ENCODE peak calls at places on chromosomes 5 and 9, in seven cellular contexts. N, C, L, U, Z, F and J are unnamed samples.

GRCh38 chr9:129509508-129509907 is 111.4 kb downstream of the C9orf50 start:
- DNase-seq in U (no peak), N (peak; percentile 97), C (peak; percentile 75), F (no peak), L (no peak), Z (no peak), J (peak; percentile 92)

GRCh38 chr9:121551985-121552753 is 52.5 kb upstream of the GGTA1 start:
- DNase-seq in U (no peak), Z (no peak), N (no peak), F (no peak), L (no peak), C (no peak), J (peak; percentile 79)

GRCh38 chr5:32233696-32234447 is 59.8 kb upstream of the GOLPH3 start:
- DNase-seq in L (no peak), C (peak; percentile 76), U (no peak), F (no peak), N (peak; percentile 89), Z (no peak), J (peak; percentile 82)

GRCh38 chr9:129322641-129323375 is 144.7 kb upstream of the IER5L start:
- DNase-seq in L (peak; percentile 21), U (no peak), F (peak; percentile 30), Z (no peak), C (no peak), N (no peak), J (no peak)

GRCh38 chr5:63175850-63176249 is 597.2 kb downstream of the LRRC70 start:
- DNase-seq in L (no peak), C (no peak), N (no peak), U (no peak), F (no peak), Z (no peak), J (no peak)

GRCh38 chr9:65432722-65433323 is 147.8 kb upstream of the FOXD4L5 start:
- DNase-seq in F (no peak), C (no peak), L (no peak), N (no peak), U (no peak), Z (no peak), J (no peak)

GRCh38 chr5:35664584-35664983 is 46.9 kb downstream of the SPEF2 start:
- DNase-seq in F (no peak), U (no peak), C (no peak), Z (no peak), L (no peak), N (no peak), J (no peak)

GRCh38 chr9:17005085-17005484 is 129.8 kb upstream of the CNTLN start:
- DNase-seq in U (no peak), L (peak; percentile 55), F (peak; percentile 74), Z (no peak), N (peak; percentile 47), C (peak; percentile 86), J (peak; percentile 90)

GRCh38 chr9:18785604-18786003 is 247.4 kb downstream of the SAXO1 start:
- DNase-seq in F (no peak), N (no peak), C (no peak), L (no peak), U (no peak), Z (no peak), J (no peak)

GRCh38 chr5:76500633-76501393 is 97.7 kb downstream of the IQGAP2 start:
- DNase-seq in L (no peak), N (peak; percentile 51), C (peak; percentile 10), Z (no peak), F (no peak), U (no peak), J (no peak)

GRCh38 chr5:147483961-147484707 is 25.7 kb downstream of the DPYSL3 start:
- DNase-seq in N (peak; percentile 99), C (peak; percentile 98), L (no peak), Z (no peak), F (no peak), U (peak; percentile 73), J (peak; percentile 66)

GRCh38 chr5:14595877-14596276 is 14.3 kb downstream of the OTULINL start:
- DNase-seq in F (no peak), Z (no peak), N (no peak), U (no peak), C (no peak), L (no peak), J (no peak)

GRCh38 chr9:123684393-123685149 is 245.4 kb downstream of the DENND1A start:
- DNase-seq in U (no peak), C (no peak), N (peak; percentile 43), F (no peak), Z (no peak), L (no peak), J (no peak)

GRCh38 chr5:150632305-150633160 is 7.9 kb upstream of the SYNPO start:
- DNase-seq in U (no peak), Z (no peak), F (no peak), C (peak; percentile 57), N (peak; percentile 66), L (no peak), J (peak; percentile 73)

GRCh38 chr9:20884985-20885593 is 146.4 kb downstream of the HACD4 start:
- DNase-seq in F (peak; percentile 80), N (peak; percentile 42), Z (peak; percentile 23), C (peak; percentile 74), U (peak; percentile 17), L (peak; percentile 44), J (peak; percentile 10)

GRCh38 chr5:126519637-126520592 is 75.1 kb downstream of the ALDH7A1 start:
- DNase-seq in U (peak; percentile 28), Z (no peak), N (no peak), F (no peak), C (peak; percentile 56), L (no peak), J (peak; percentile 36)

GRCh38 chr9:17653947-17654346 is 75.1 kb downstream of the SH3GL2 start:
- DNase-seq in N (no peak), U (no peak), F (no peak), Z (no peak), L (no peak), C (no peak), J (no peak)

GRCh38 chr9:76181020-76181641 is 213.1 kb downstream of the RFK start:
- DNase-seq in C (peak; percentile 66), L (no peak), Z (no peak), U (no peak), N (peak; percentile 94), F (peak; percentile 58), J (no peak)

GRCh38 chr9:107739601-107740082 is 250.1 kb upstream of the KLF4 start:
- DNase-seq in Z (no peak), L (no peak), F (no peak), U (no peak), C (peak; percentile 86), N (peak; percentile 70), J (peak; percentile 47)

GRCh38 chr5:8945972-8946371 is 599.9 kb downstream of the SEMA5A start:
- DNase-seq in F (no peak), C (no peak), Z (no peak), U (no peak), L (no peak), N (no peak), J (no peak)
- H3K9me3 ChIP-seq in F (peaks cover 5% of the 10 kb centered on the region), C (no peaks in the 10 kb centered on the region), Z (no peaks in the 10 kb centered on the region), U (no peaks in the 10 kb centered on the region), L (no peaks in the 10 kb centered on the region), N (no peaks in the 10 kb centered on the region), J (no peaks in the 10 kb centered on the region)

GRCh38 chr5:58378613-58379385 is 81.1 kb downstream of the PLK2 start:
- DNase-seq in U (no peak), C (no peak), Z (no peak), N (peak; percentile 5), F (no peak), L (no peak), J (peak; percentile 77)

GRCh38 chr5:58380655-58381054 is 79.2 kb downstream of the PLK2 start:
- DNase-seq in U (no peak), L (no peak), Z (no peak), C (no peak), F (no peak), N (no peak), J (no peak)

GRCh38 chr5:58383459-58383858 is 76.4 kb downstream of the PLK2 start:
- DNase-seq in U (no peak), L (no peak), N (no peak), C (no peak), F (no peak), Z (no peak), J (no peak)

GRCh38 chr5:58381566-58381965 is 78.3 kb downstream of the PLK2 start:
- DNase-seq in N (no peak), F (no peak), L (no peak), U (no peak), Z (no peak), C (no peak), J (no peak)

GRCh38 chr5:58382131-58382534 is 77.8 kb downstream of the PLK2 start:
- DNase-seq in N (no peak), F (no peak), U (no peak), C (no peak), L (no peak), Z (no peak), J (no peak)
- H3K9me3 ChIP-seq in N (no peaks in the 10 kb centered on the region), F (peaks cover 49% of the 10 kb centered on the region), U (peaks cover 18% of the 10 kb centered on the region), C (no peaks in the 10 kb centered on the region), L (peaks cover 23% of the 10 kb centered on the region), Z (peaks cover 13% of the 10 kb centered on the region), J (peaks cover 3% of the 10 kb centered on the region)

GRCh38 chr5:2917524-2917923 is 166.0 kb upstream of the IRX2 start:
- DNase-seq in U (no peak), Z (no peak), C (no peak), L (no peak), F (no peak), N (no peak), J (no peak)

GRCh38 chr5:2921176-2921575 is 169.7 kb upstream of the IRX2 start:
- DNase-seq in C (no peak), N (no peak), L (no peak), Z (no peak), F (no peak), U (no peak), J (no peak)

GRCh38 chr5:2921651-2922050 is 170.2 kb upstream of the IRX2 start:
- DNase-seq in L (no peak), F (no peak), N (no peak), Z (no peak), C (no peak), U (no peak), J (peak; percentile 49)

GRCh38 chr5:2920312-2920711 is 168.8 kb upstream of the IRX2 start:
- DNase-seq in C (no peak), U (no peak), F (no peak), N (no peak), L (no peak), Z (no peak), J (no peak)

DNA sequence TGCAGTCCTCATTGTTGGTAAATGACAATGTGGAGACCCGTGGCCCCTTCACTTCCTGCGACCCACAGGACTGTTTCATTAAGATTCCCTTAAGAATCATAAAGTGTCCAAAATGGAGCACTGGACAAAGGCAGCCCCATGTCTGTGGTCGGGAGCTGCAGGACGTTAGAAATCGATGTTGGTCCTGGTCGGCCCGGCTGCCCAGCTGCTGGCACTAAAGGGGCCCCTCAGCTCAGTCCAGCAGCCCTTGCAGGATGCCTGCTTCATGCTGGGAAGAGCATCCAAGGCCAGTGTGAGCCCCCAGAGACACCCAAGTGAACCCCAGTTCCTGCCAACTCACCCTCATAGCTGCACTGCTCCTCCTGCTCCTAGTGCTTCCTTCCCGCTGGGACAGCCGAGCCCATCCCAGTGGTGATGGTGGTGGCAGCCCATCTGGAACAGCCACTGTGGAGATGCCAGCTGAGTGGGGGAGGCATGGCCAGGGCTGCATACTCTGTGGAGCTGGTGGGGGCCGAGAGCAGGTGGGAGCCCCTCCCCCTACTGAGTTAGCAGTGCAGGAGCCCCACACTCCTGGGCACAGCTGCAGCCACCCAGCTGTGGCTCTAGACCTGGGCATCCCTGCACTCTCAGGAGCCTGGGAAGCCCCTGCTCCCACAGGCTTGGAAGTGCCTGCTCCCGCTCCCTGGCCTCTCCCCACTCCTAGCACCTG is 168.0 kb upstream of the IRX2 start:
- DNase-seq in F (no peak), C (no peak), Z (no peak), N (no peak), L (no peak), U (no peak), J (peak; percentile 34)
- H3K9me3 ChIP-seq in F (peaks cover 4% of the 10 kb centered on the region), C (no peaks in the 10 kb centered on the region), Z (peaks cover 4% of the 10 kb centered on the region), N (no peaks in the 10 kb centered on the region), L (peaks cover 18% of the 10 kb centered on the region), U (no peaks in the 10 kb centered on the region), J (no peaks in the 10 kb centered on the region)

GRCh38 chr5:131615953-131616352 is 19.1 kb downstream of the RAPGEF6 start:
- DNase-seq in L (no peak), F (no peak), Z (no peak), N (no peak), C (no peak), U (no peak), J (no peak)
- H3K9me3 ChIP-seq in L (no peaks in the 10 kb centered on the region), F (no peaks in the 10 kb centered on the region), Z (no peaks in the 10 kb centered on the region), N (no peaks in the 10 kb centered on the region), C (no peaks in the 10 kb centered on the region), U (no peaks in the 10 kb centered on the region), J (no peaks in the 10 kb centered on the region)